ENCODE peak calls at places on chromosome 17, in six cellular contexts. One of them, this sample, is unnamed.
A peak's percentile ranks its signal among the peaks of the same experiment; 100 is the strongest.

GRCh38 chr17:67139784-67140665 is 95.7 kb downstream of the CACNG1 start:
- DNase-seq in H9: peak; percentile 54
- DNase-seq in IMR-90: peak; percentile 42
- DNase-seq in mesendoderm: peak; percentile 67
- DNase-seq in H1: no peak
- DNase-seq in neuronal stem cell: no peak
- DNase-seq in this sample: peak; percentile 43

GRCh38 chr17:30917050-30917449 is 4.7 kb upstream of the ADAP2 start:
- DNase-seq in H9: no peak
- DNase-seq in IMR-90: no peak
- DNase-seq in mesendoderm: no peak
- DNase-seq in H1: no peak
- DNase-seq in neuronal stem cell: no peak
- DNase-seq in this sample: no peak

GRCh38 chr17:250487-251300 is 69.2 kb upstream of the DOC2B start:
- DNase-seq in H9: no peak
- DNase-seq in IMR-90: no peak
- DNase-seq in mesendoderm: no peak
- DNase-seq in H1: peak; percentile 34
- DNase-seq in neuronal stem cell: no peak
- DNase-seq in this sample: no peak

GRCh38 chr17:66764559-66764958 is 70.4 kb upstream of the CACNG5 start:
- DNase-seq in H9: peak; percentile 36
- DNase-seq in IMR-90: no peak
- DNase-seq in mesendoderm: no peak
- DNase-seq in H1: no peak
- DNase-seq in neuronal stem cell: no peak
- DNase-seq in this sample: no peak

GRCh38 chr17:19003966-19004600 is 481 bp downstream of the FAM83G start:
- DNase-seq in H9: peak; percentile 83
- DNase-seq in IMR-90: peak; percentile 36
- DNase-seq in mesendoderm: peak; percentile 76
- DNase-seq in H1: peak; percentile 76
- DNase-seq in neuronal stem cell: peak; percentile 32
- DNase-seq in this sample: peak; percentile 63

GRCh38 chr17:75849724-75850123 is 5.4 kb downstream of the WBP2 start:
- DNase-seq in H9: no peak
- DNase-seq in IMR-90: no peak
- DNase-seq in mesendoderm: no peak
- DNase-seq in H1: no peak
- DNase-seq in neuronal stem cell: no peak
- DNase-seq in this sample: no peak

GRCh38 chr17:31266042-31266441 is 31.0 kb downstream of the OMG start:
- DNase-seq in H9: no peak
- DNase-seq in IMR-90: no peak
- DNase-seq in mesendoderm: peak; percentile 45
- DNase-seq in H1: no peak
- DNase-seq in neuronal stem cell: no peak
- DNase-seq in this sample: peak; percentile 9

GRCh38 chr17:66967867-66968543 is 3.5 kb downstream of the CACNG4 start:
- DNase-seq in H9: no peak
- DNase-seq in IMR-90: no peak
- DNase-seq in mesendoderm: no peak
- DNase-seq in H1: no peak
- DNase-seq in neuronal stem cell: no peak
- DNase-seq in this sample: no peak

GRCh38 chr17:67221062-67221998 is 23.7 kb downstream of the HELZ start:
- DNase-seq in H9: no peak
- DNase-seq in IMR-90: peak; percentile 33
- DNase-seq in mesendoderm: peak; percentile 53
- DNase-seq in H1: no peak
- DNase-seq in neuronal stem cell: no peak
- DNase-seq in this sample: peak; percentile 54

GRCh38 chr17:55062921-55063320 is 94.4 kb downstream of the STXBP4 start:
- DNase-seq in H9: no peak
- DNase-seq in IMR-90: peak; percentile 63
- DNase-seq in mesendoderm: no peak
- DNase-seq in H1: no peak
- DNase-seq in neuronal stem cell: no peak
- DNase-seq in this sample: no peak

GRCh38 chr17:38379448-38379847 is 27.8 kb downstream of the SOCS7 start:
- DNase-seq in H9: no peak
- DNase-seq in IMR-90: no peak
- DNase-seq in mesendoderm: no peak
- DNase-seq in H1: no peak
- DNase-seq in neuronal stem cell: no peak
- DNase-seq in this sample: no peak

GRCh38 chr17:13750783-13751484 is 149.2 kb upstream of the HS3ST3A1 start:
- DNase-seq in H9: peak; percentile 77
- DNase-seq in IMR-90: peak; percentile 21
- DNase-seq in mesendoderm: peak; percentile 96
- DNase-seq in H1: peak; percentile 50
- DNase-seq in neuronal stem cell: no peak
- DNase-seq in this sample: peak; percentile 71

GRCh38 chr17:72605543-72605942 is 484.7 kb downstream of the SOX9 start:
- DNase-seq in H9: no peak
- DNase-seq in IMR-90: no peak
- DNase-seq in mesendoderm: no peak
- DNase-seq in H1: no peak
- DNase-seq in neuronal stem cell: no peak
- DNase-seq in this sample: no peak

GRCh38 chr17:60165976-60166375 is 16.2 kb downstream of the CA4 start:
- DNase-seq in H9: no peak
- DNase-seq in IMR-90: no peak
- DNase-seq in mesendoderm: peak; percentile 51
- DNase-seq in H1: no peak
- DNase-seq in neuronal stem cell: no peak
- DNase-seq in this sample: no peak

GRCh38 chr17:64323774-64324173 is 60.7 kb upstream of the TEX2 start:
- DNase-seq in H9: no peak
- DNase-seq in IMR-90: no peak
- DNase-seq in mesendoderm: no peak
- DNase-seq in H1: no peak
- DNase-seq in neuronal stem cell: no peak
- DNase-seq in this sample: no peak

GRCh38 chr17:44926841-44927525 is 11.7 kb upstream of the GFAP start:
- DNase-seq in H9: no peak
- DNase-seq in IMR-90: no peak
- DNase-seq in mesendoderm: no peak
- DNase-seq in H1: no peak
- DNase-seq in neuronal stem cell: no peak
- DNase-seq in this sample: no peak

GRCh38 chr17:63475491-63476412 is 1.1 kb upstream of the ACE start:
- DNase-seq in H9: no peak
- DNase-seq in IMR-90: peak; percentile 34
- DNase-seq in mesendoderm: peak; percentile 53
- DNase-seq in H1: peak; percentile 54
- DNase-seq in neuronal stem cell: no peak
- DNase-seq in this sample: no peak

GRCh38 chr17:57675427-57675826 is 69.7 kb downstream of the CCDC182 start:
- DNase-seq in H9: no peak
- DNase-seq in IMR-90: no peak
- DNase-seq in mesendoderm: no peak
- DNase-seq in H1: peak; percentile 30
- DNase-seq in neuronal stem cell: no peak
- DNase-seq in this sample: no peak

GRCh38 chr17:82938486-82939212 is 98.8 kb upstream of the ZNF750 start:
- DNase-seq in H9: no peak
- DNase-seq in IMR-90: no peak
- DNase-seq in mesendoderm: no peak
- DNase-seq in H1: no peak
- DNase-seq in neuronal stem cell: no peak
- DNase-seq in this sample: no peak

GRCh38 chr17:73729101-73729500 is 84.9 kb upstream of the SDK2 start:
- DNase-seq in H9: no peak
- DNase-seq in IMR-90: no peak
- DNase-seq in mesendoderm: no peak
- DNase-seq in H1: no peak
- DNase-seq in neuronal stem cell: no peak
- DNase-seq in this sample: no peak

GRCh38 chr17:82636626-82637598 is 11.3 kb downstream of the WDR45B start:
- DNase-seq in H9: no peak
- DNase-seq in IMR-90: no peak
- DNase-seq in mesendoderm: no peak
- DNase-seq in H1: no peak
- DNase-seq in neuronal stem cell: no peak
- DNase-seq in this sample: no peak

GRCh38 chr17:39767147-39767546 is 29.4 kb downstream of the GRB7 start:
- DNase-seq in H9: no peak
- DNase-seq in IMR-90: no peak
- DNase-seq in mesendoderm: no peak
- DNase-seq in H1: no peak
- DNase-seq in neuronal stem cell: no peak
- DNase-seq in this sample: no peak

GRCh38 chr17:3308603-3309002 is 10.4 kb upstream of the OR3A1 start:
- DNase-seq in H9: no peak
- DNase-seq in IMR-90: no peak
- DNase-seq in mesendoderm: no peak
- DNase-seq in H1: no peak
- DNase-seq in neuronal stem cell: no peak
- DNase-seq in this sample: no peak

GRCh38 chr17:67376509-67376891 is 581 bp upstream of the PITPNC1 start:
- DNase-seq in H9: no peak
- DNase-seq in IMR-90: peak; percentile 59
- DNase-seq in mesendoderm: no peak
- DNase-seq in H1: no peak
- DNase-seq in neuronal stem cell: no peak
- DNase-seq in this sample: peak; percentile 49

GRCh38 chr17:43667506-43668438 is 6.0 kb upstream of the MEOX1 start:
- DNase-seq in H9: no peak
- DNase-seq in IMR-90: peak; percentile 81
- DNase-seq in mesendoderm: no peak
- DNase-seq in H1: no peak
- DNase-seq in neuronal stem cell: no peak
- DNase-seq in this sample: no peak

GRCh38 chr17:76032780-76033108 is 5.6 kb upstream of the EVPL start:
- DNase-seq in H9: no peak
- DNase-seq in IMR-90: no peak
- DNase-seq in mesendoderm: no peak
- DNase-seq in H1: no peak
- DNase-seq in neuronal stem cell: no peak
- DNase-seq in this sample: no peak

GRCh38 chr17:81384929-81385319 is 10.3 kb upstream of the BAHCC1 start:
- DNase-seq in H9: no peak
- DNase-seq in IMR-90: no peak
- DNase-seq in mesendoderm: no peak
- DNase-seq in H1: no peak
- DNase-seq in neuronal stem cell: no peak
- DNase-seq in this sample: no peak

GRCh38 chr17:81386646-81387234 is 8.5 kb upstream of the BAHCC1 start:
- DNase-seq in H9: no peak
- DNase-seq in IMR-90: no peak
- DNase-seq in mesendoderm: no peak
- DNase-seq in H1: no peak
- DNase-seq in neuronal stem cell: no peak
- DNase-seq in this sample: no peak

GRCh38 chr17:81385320-81386111 is 9.7 kb upstream of the BAHCC1 start:
- DNase-seq in H9: no peak
- DNase-seq in IMR-90: no peak
- DNase-seq in mesendoderm: no peak
- DNase-seq in H1: no peak
- DNase-seq in neuronal stem cell: no peak
- DNase-seq in this sample: no peak

GRCh38 chr17:81387235-81388060 is 7.8 kb upstream of the BAHCC1 start:
- DNase-seq in H9: no peak
- DNase-seq in IMR-90: peak; percentile 57
- DNase-seq in mesendoderm: peak; percentile 43
- DNase-seq in H1: no peak
- DNase-seq in neuronal stem cell: no peak
- DNase-seq in this sample: peak; percentile 92

GRCh38 chr17:81386141-81386645 is 9.1 kb upstream of the BAHCC1 start:
- DNase-seq in H9: peak; percentile 64
- DNase-seq in IMR-90: no peak
- DNase-seq in mesendoderm: peak; percentile 38
- DNase-seq in H1: no peak
- DNase-seq in neuronal stem cell: no peak
- DNase-seq in this sample: no peak
- H2BK15ac ChIP-seq in H9: no peak overlapping the region
- H2BK15ac ChIP-seq in IMR-90: no peak overlapping the region
- H2BK15ac ChIP-seq in mesendoderm: no peak overlapping the region
- H2BK15ac ChIP-seq in H1: peak overlapping the region; percentile 61
- H2BK15ac ChIP-seq in neuronal stem cell: peak overlapping the region; percentile 1
- H2BK15ac ChIP-seq in this sample: peak overlapping the region; percentile 99

DNA sequence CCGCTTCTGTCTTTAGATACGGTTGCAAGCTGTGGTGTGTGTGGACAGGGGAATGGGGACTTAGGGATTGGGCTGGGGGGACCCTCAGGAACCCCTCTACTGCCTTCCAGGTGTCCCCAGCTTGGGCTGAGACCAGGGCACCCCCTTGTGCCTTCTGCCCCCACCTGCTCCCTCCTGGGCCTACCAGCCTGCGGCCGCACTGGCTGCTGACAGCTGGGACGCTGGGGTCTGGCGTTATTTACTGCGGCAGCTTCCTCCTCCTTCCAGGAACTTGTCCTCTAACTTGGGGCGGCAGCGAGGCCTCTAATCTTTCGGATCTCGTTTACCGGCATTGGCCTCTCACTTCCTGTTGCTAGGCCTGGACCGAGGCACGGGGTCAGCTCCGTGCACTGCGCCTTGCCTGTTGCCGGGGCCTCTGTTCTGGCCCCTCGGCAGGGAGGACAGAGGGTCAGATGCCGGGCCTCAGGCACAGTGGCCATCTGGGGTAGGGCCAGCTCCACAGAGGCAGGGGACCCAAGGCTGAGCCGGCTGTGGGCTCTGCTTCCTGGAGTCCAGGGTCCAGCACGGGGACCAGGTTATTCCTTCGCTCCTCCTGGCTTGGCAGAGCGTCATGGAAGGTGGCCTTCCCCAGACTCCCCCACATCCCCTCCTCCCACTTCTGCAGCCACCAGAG is 31.8 kb downstream of the TMEM235 start:
- DNase-seq in H9: peak; percentile 46
- DNase-seq in IMR-90: no peak
- DNase-seq in mesendoderm: no peak
- DNase-seq in H1: peak; percentile 49
- DNase-seq in neuronal stem cell: no peak
- DNase-seq in this sample: peak; percentile 72
- H2BK15ac ChIP-seq in H9: no peak overlapping the region
- H2BK15ac ChIP-seq in IMR-90: no peak overlapping the region
- H2BK15ac ChIP-seq in mesendoderm: no peak overlapping the region
- H2BK15ac ChIP-seq in H1: no peak overlapping the region
- H2BK15ac ChIP-seq in neuronal stem cell: no peak overlapping the region
- H2BK15ac ChIP-seq in this sample: peak overlapping the region; percentile 73

DNA sequence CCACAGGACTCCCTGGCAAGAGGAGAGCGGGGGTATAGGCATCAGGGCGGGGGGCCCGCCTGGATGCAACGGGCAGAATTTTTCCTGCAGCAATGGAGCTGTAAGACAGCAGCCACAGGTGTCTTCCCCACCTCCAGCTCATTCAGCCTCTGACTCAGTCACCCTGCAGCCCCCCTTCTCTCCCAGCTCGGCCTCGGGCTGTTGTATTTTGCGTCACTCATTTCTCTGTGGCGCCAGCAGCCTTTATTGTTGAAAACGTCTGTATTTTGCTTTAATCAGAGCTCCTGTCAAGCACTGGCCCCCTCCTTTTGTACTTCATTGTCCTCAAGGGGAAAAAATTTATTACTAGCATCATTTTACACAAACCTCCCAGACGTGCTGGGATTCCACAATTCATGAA is 117.7 kb downstream of the WSCD1 start:
- DNase-seq in H9: peak; percentile 47
- DNase-seq in IMR-90: no peak
- DNase-seq in mesendoderm: no peak
- DNase-seq in H1: no peak
- DNase-seq in neuronal stem cell: no peak
- DNase-seq in this sample: no peak
- H2BK15ac ChIP-seq in H9: no peak overlapping the region
- H2BK15ac ChIP-seq in IMR-90: no peak overlapping the region
- H2BK15ac ChIP-seq in mesendoderm: no peak overlapping the region
- H2BK15ac ChIP-seq in H1: no peak overlapping the region
- H2BK15ac ChIP-seq in neuronal stem cell: no peak overlapping the region
- H2BK15ac ChIP-seq in this sample: no peak overlapping the region

GRCh38 chr17:10920511-10920910 is 82.6 kb upstream of the PIRT start:
- DNase-seq in H9: no peak
- DNase-seq in IMR-90: no peak
- DNase-seq in mesendoderm: no peak
- DNase-seq in H1: no peak
- DNase-seq in neuronal stem cell: no peak
- DNase-seq in this sample: no peak
- H2BK15ac ChIP-seq in H9: no peak overlapping the region
- H2BK15ac ChIP-seq in IMR-90: no peak overlapping the region
- H2BK15ac ChIP-seq in mesendoderm: no peak overlapping the region
- H2BK15ac ChIP-seq in H1: no peak overlapping the region
- H2BK15ac ChIP-seq in neuronal stem cell: no peak overlapping the region
- H2BK15ac ChIP-seq in this sample: no peak overlapping the region